ENCODE peak calls at places on chromosomes 12 and 14, in six cellular contexts. T, R, J, D, H and M are unnamed samples.

GRCh38 chr14:72523397-72524157 is 370.3 kb downstream of the DPF3 start:
- DNase-seq in D (no peak), T (no peak), H (no peak), R (no peak), J (peak; percentile 19), M (no peak)

GRCh38 chr12:128245890-128246289 is 21.1 kb upstream of the TMEM132C start:
- DNase-seq in H (no peak), T (no peak), R (no peak), D (no peak), J (no peak), M (no peak)

GRCh38 chr14:24408764-24409163 is 10.0 kb downstream of the NYNRIN start:
- DNase-seq in J (no peak), D (no peak), T (no peak), R (no peak), H (peak; percentile 71), M (no peak)

GRCh38 chr12:50734409-50735263 is 29.3 kb upstream of the ATF1 start:
- DNase-seq in H (peak; percentile 1), T (no peak), R (no peak), D (peak; percentile 23), J (peak; percentile 33), M (no peak)

GRCh38 chr14:90756755-90757345 is 59.4 kb downstream of the TTC7B start:
- DNase-seq in J (no peak), T (no peak), R (no peak), D (no peak), H (no peak), M (no peak)

GRCh38 chr14:62428429-62429203 is 616.6 kb downstream of the KCNH5 start:
- DNase-seq in R (peak; percentile 84), H (no peak), J (peak; percentile 65), D (no peak), T (no peak), M (no peak)

GRCh38 chr14:76261371-76261811 is 109.7 kb downstream of the GPATCH2L start:
- DNase-seq in T (no peak), H (no peak), D (no peak), J (peak; percentile 44), R (no peak), M (no peak)

GRCh38 chr14:104912053-104912452 is 12.6 kb upstream of the PLD4 start:
- DNase-seq in J (no peak), H (no peak), D (no peak), T (no peak), R (no peak), M (peak; percentile 10)

GRCh38 chr12:121274036-121274763 is 22.3 kb downstream of the CAMKK2 start:
- DNase-seq in T (no peak), R (no peak), J (no peak), H (no peak), D (no peak), M (no peak)

GRCh38 chr12:91922674-91923073 is 223.0 kb downstream of the BTG1 start:
- DNase-seq in R (no peak), D (no peak), T (no peak), J (peak; percentile 8), H (no peak), M (no peak)

GRCh38 chr12:2640709-2641108 is 154.1 kb upstream of the FKBP4 start:
- DNase-seq in H (no peak), T (no peak), R (peak; percentile 89), D (no peak), J (peak; percentile 99), M (peak; percentile 48)

GRCh38 chr14:21891921-21892320 is 218.3 kb upstream of the OR4E1 start:
- DNase-seq in J (no peak), R (peak; percentile 30), D (no peak), T (no peak), H (no peak), M (no peak)

GRCh38 chr14:75470238-75470797 is 42.5 kb downstream of the JDP2 start:
- DNase-seq in D (no peak), J (no peak), T (no peak), H (peak; percentile 93), R (no peak), M (no peak)

GRCh38 chr12:105986779-105987686 is 151.7 kb downstream of the NUAK1 start:
- DNase-seq in R (peak; percentile 56), T (no peak), H (no peak), D (no peak), J (peak; percentile 95), M (no peak)

GRCh38 chr12:2053675-2054070 is 886 bp downstream of the CACNA1C start:
- DNase-seq in T (no peak), J (no peak), H (no peak), R (no peak), D (no peak), M (no peak)

GRCh38 chr14:90970167-90970600 is 90.3 kb downstream of the RPS6KA5 start:
- DNase-seq in H (no peak), D (no peak), R (peak; percentile 90), T (no peak), J (peak; percentile 12), M (no peak)

GRCh38 chr12:56637621-56638020 is 7.5 kb upstream of the BAZ2A start:
- DNase-seq in D (no peak), J (no peak), T (no peak), R (no peak), H (no peak), M (no peak)

GRCh38 chr14:101482066-101482465 is 79.2 kb upstream of the DIO3 start:
- DNase-seq in H (no peak), D (no peak), R (no peak), T (no peak), J (no peak), M (no peak)

GRCh38 chr12:12870454-12870853 is 20.9 kb upstream of the GPRC5A start:
- DNase-seq in J (peak; percentile 100), H (no peak), D (no peak), T (no peak), R (peak; percentile 92), M (no peak)

GRCh38 chr14:51653855-51654548 is 2.3 kb downstream of the FRMD6 start:
- DNase-seq in T (no peak), D (no peak), R (no peak), J (peak; percentile 31), H (no peak), M (no peak)

GRCh38 chr12:67853204-67853603 is 136.0 kb upstream of the IFNG-AS1 start:
- DNase-seq in H (no peak), T (no peak), J (peak; percentile 35), R (no peak), D (no peak), M (no peak)

GRCh38 chr12:111034911-111035577 is 114.7 kb upstream of the MYL2 start:
- DNase-seq in H (no peak), J (no peak), R (no peak), T (no peak), D (peak; percentile 20), M (no peak)

GRCh38 chr14:34539407-34540180 is at the start of gene EAPP:
- DNase-seq in J (peak; percentile 97), D (peak; percentile 91), H (no peak), T (no peak), R (peak; percentile 91), M (peak; percentile 98)

GRCh38 chr12:77725611-77726010 is 105.1 kb upstream of the NAV3 start:
- DNase-seq in J (peak; percentile 67), D (no peak), T (no peak), R (no peak), H (no peak), M (no peak)

GRCh38 chr12:90207799-90208198 is 499.2 kb upstream of the ATP2B1 start:
- DNase-seq in J (no peak), H (no peak), R (no peak), D (no peak), T (no peak), M (no peak)

GRCh38 chr14:70338550-70338949 is 20.9 kb downstream of the COX16 start:
- DNase-seq in D (no peak), J (no peak), T (no peak), H (no peak), R (no peak), M (no peak)

GRCh38 chr14:67228325-67228984 is 12.8 kb upstream of the PALS1 start:
- DNase-seq in D (no peak), H (no peak), R (peak; percentile 31), J (peak; percentile 45), T (no peak), M (no peak)

GRCh38 chr14:91835197-91835919 is 32.0 kb downstream of the TC2N start:
- DNase-seq in J (no peak), T (no peak), D (no peak), H (no peak), R (no peak), M (no peak)

GRCh38 chr14:103138483-103139370 is 15.5 kb downstream of the TNFAIP2 start:
- DNase-seq in R (no peak), H (no peak), T (no peak), D (no peak), J (no peak), M (no peak)

GRCh38 chr12:130044991-130045621 is 117.2 kb upstream of the FZD10 start:
- DNase-seq in H (peak; percentile 49), T (no peak), D (peak; percentile 28), J (no peak), R (no peak), M (no peak)

GRCh38 chr14:101973356-101973755 is 9.0 kb downstream of the DYNC1H1 start:
- DNase-seq in J (no peak), T (no peak), R (peak; percentile 29), H (no peak), D (no peak), M (no peak)

GRCh38 chr12:17999174-17999801 is 90.7 kb downstream of the RERGL start:
- DNase-seq in H (no peak), D (no peak), R (no peak), T (no peak), J (no peak), M (no peak)

GRCh38 chr14:76313861-76314260 is 62.1 kb upstream of the ESRRB start:
- DNase-seq in D (no peak), R (no peak), J (no peak), T (no peak), H (no peak), M (no peak)

GRCh38 chr14:64388533-64389243 is 535 bp downstream of the MTHFD1 start:
- DNase-seq in R (peak; percentile 17), D (peak; percentile 23), T (no peak), H (peak; percentile 75), J (peak; percentile 30), M (no peak)

GRCh38 chr12:31387466-31387865 is 61.5 kb upstream of the SINHCAF start:
- DNase-seq in R (peak; percentile 65), D (no peak), J (no peak), H (no peak), T (no peak), M (no peak)

GRCh38 chr14:67539116-67539515 is 6.0 kb downstream of the PLEKHH1 start:
- DNase-seq in J (no peak), R (no peak), T (no peak), H (no peak), D (peak; percentile 19), M (no peak)